ENCODE peak calls at places on chromosomes 1 and 21, in four cellular contexts. B is transverse colon, N is SK-N-SH, X is sigmoid colon. M is an unnamed sample.

GRCh38 chr1:74504125-74505065 is 8.0 kb downstream of the LRRC53 start:
- DNase-seq in B (peak; percentile 27), N (peak; percentile 59), X (no peak), M (no peak)

GRCh38 chr1:175520186-175520585 is 223.2 kb downstream of the TNR start:
- DNase-seq in B (peak; percentile 76), N (no peak), X (no peak), M (peak; percentile 6)

GRCh38 chr1:13996334-13996733 is 296.3 kb downstream of the PRDM2 start:
- DNase-seq in B (no peak), N (no peak), X (no peak), M (no peak)

GRCh38 chr1:58460469-58460868 is 86.1 kb downstream of the OMA1 start:
- DNase-seq in B (no peak), N (no peak), X (no peak), M (no peak)

GRCh38 chr1:217004776-217005436 is 281.7 kb upstream of the ESRRG start:
- DNase-seq in B (no peak), N (no peak), X (no peak), M (no peak)

GRCh38 chr21:25507522-25507921 is 99.8 kb downstream of the MRPL39 start:
- DNase-seq in B (no peak), N (no peak), X (no peak), M (no peak)

GRCh38 chr1:89588480-89588879 is 44.4 kb upstream of the LRRC8C start:
- DNase-seq in B (no peak), N (no peak), X (no peak), M (no peak)

GRCh38 chr1:45677751-45678245 is 8.5 kb downstream of the GPBP1L1 start:
- DNase-seq in B (no peak), N (no peak), X (no peak), M (no peak)

GRCh38 chr1:162878000-162878596 is 17.1 kb upstream of the CCDC190 start:
- DNase-seq in B (peak; percentile 41), N (peak; percentile 33), X (peak; percentile 71), M (peak; percentile 44)

GRCh38 chr1:26389604-26390247 is 17.2 kb upstream of the ZNF683 start:
- DNase-seq in B (no peak), N (no peak), X (no peak), M (no peak)

GRCh38 chr1:84020151-84020550 is 21.2 kb upstream of the TTLL7 start:
- DNase-seq in B (no peak), N (no peak), X (no peak), M (peak; percentile 74)

GRCh38 chr1:44235794-44236193 is 22.5 kb downstream of the DMAP1 start:
- DNase-seq in B (no peak), N (no peak), X (no peak), M (no peak)

GRCh38 chr1:217647791-217648190 is 16.6 kb downstream of the SPATA17 start:
- DNase-seq in B (no peak), N (no peak), X (no peak), M (no peak)

GRCh38 chr1:153028771-153029170 is 2.2 kb upstream of the SPRR1B start:
- DNase-seq in B (no peak), N (no peak), X (no peak), M (no peak)

GRCh38 chr21:35226302-35226701 is 177.2 kb upstream of the RUNX1 start:
- DNase-seq in B (no peak), N (no peak), X (no peak), M (no peak)

GRCh38 chr1:22870201-22870871 is 102.3 kb downstream of the LACTBL1 start:
- DNase-seq in B (no peak), N (peak; percentile 67), X (no peak), M (peak; percentile 11)

GRCh38 chr1:43831866-43832654 is 101.5 kb upstream of the ARTN start:
- DNase-seq in B (no peak), N (no peak), X (no peak), M (no peak)

GRCh38 chr1:180636138-180636537 is 4.3 kb downstream of the XPR1 start:
- DNase-seq in B (no peak), N (no peak), X (no peak), M (no peak)

GRCh38 chr1:164623805-164624204 is 64.8 kb downstream of the PBX1 start:
- DNase-seq in B (no peak), N (no peak), X (no peak), M (no peak)

GRCh38 chr1:199945591-199945990 is 81.9 kb upstream of the NR5A2 start:
- DNase-seq in B (no peak), N (no peak), X (no peak), M (no peak)

GRCh38 chr1:168469690-168470089 is 74.1 kb downstream of the XCL2 start:
- DNase-seq in B (peak; percentile 60), N (peak; percentile 54), X (peak; percentile 89), M (no peak)

GRCh38 chr1:8368956-8369639 is 51.2 kb downstream of the SLC45A1 start:
- DNase-seq in B (no peak), N (no peak), X (no peak), M (no peak)

GRCh38 chr1:214700381-214700780 is 97.4 kb downstream of the CENPF start:
- DNase-seq in B (no peak), N (no peak), X (no peak), M (no peak)

GRCh38 chr1:201650608-201650933 is 111.6 kb downstream of the NAV1 start:
- DNase-seq in B (no peak), N (no peak), X (no peak), M (no peak)

GRCh38 chr21:16194851-16195251 is 465.1 kb downstream of the USP25 start:
- DNase-seq in B (no peak), N (no peak), X (no peak), M (no peak)

GRCh38 chr1:64965239-64966157 is 851 bp downstream of the JAK1 start:
- DNase-seq in B (peak; percentile 75), N (peak; percentile 56), X (peak; percentile 90), M (peak; percentile 40)

GRCh38 chr1:108598340-108598739 is 38.4 kb downstream of the EEIG2 start:
- DNase-seq in B (no peak), N (no peak), X (no peak), M (no peak)

GRCh38 chr1:230323686-230324085 is 102.4 kb downstream of the PGBD5 start:
- DNase-seq in B (no peak), N (no peak), X (no peak), M (no peak)

GRCh38 chr1:185929759-185930158 is 195.6 kb downstream of the HMCN1 start:
- DNase-seq in B (no peak), N (no peak), X (no peak), M (no peak)

GRCh38 chr1:151825811-151826660 is 5.6 kb downstream of the RORC start:
- DNase-seq in B (peak; percentile 40), N (no peak), X (no peak), M (no peak)

GRCh38 chr1:246711548-246712003 is 12.6 kb upstream of the SCCPDH start:
- DNase-seq in B (no peak), N (no peak), X (no peak), M (no peak)

GRCh38 chr1:21307210-21307609 is 16.9 kb upstream of the ECE1 start:
- DNase-seq in B (no peak), N (no peak), X (no peak), M (no peak)

GRCh38 chr21:14825405-14826032 is 239.3 kb downstream of the NRIP1 start:
- DNase-seq in B (no peak), N (no peak), X (no peak), M (no peak)

GRCh38 chr21:45104560-45104959 is 30.2 kb downstream of the ADARB1 start:
- DNase-seq in B (peak; percentile 66), N (peak; percentile 52), X (no peak), M (peak; percentile 61)

GRCh38 chr1:55969322-55969721 is 610.0 kb downstream of the PLPP3 start:
- DNase-seq in B (no peak), N (no peak), X (no peak), M (no peak)
- TF ChIP-seq CTCF in B (no peak), N (no peak), X (no peak), M (no peak)

GRCh38 chr21:18252686-18253085 is 8.1 kb downstream of the CHODL start:
- DNase-seq in B (no peak), N (no peak), X (no peak), M (no peak)
- TF ChIP-seq POLR2AphosphoS5 in B (no peak), N (no peak), X (no peak), M (no peak)

DNA sequence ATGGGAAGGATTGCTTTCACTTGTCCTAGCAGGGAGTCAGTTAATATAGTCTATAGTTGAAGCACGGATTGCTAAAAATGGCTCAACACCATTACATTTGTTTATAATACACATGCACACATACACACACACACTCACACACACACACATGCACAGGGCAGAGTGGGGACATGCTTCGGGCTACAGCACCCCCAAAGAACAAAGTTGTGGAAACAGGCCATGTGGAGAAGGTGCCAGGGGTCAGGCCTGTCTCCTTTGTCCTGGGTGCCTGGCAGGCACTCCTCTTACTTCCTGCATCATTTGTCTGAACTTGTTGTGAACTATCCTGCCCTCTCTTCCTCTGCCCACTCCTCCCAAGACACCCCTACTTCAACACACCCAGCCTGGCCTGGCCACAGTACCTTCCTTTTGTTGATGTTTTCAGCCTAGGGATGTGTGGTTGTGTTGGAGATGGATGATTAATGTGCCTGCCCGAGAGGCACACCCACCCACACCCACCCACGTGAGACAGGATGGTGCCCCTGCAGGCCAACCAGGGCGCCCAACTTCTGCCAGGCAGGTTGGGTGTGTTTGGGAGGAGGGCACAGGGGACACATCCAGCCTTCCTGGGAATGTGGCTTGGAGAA is 17.5 kb downstream of the RASSF5 start:
- DNase-seq in B (no peak), N (no peak), X (peak; percentile 52), M (no peak)
- TF ChIP-seq CTCF in B (no peak), N (no peak), X (no peak), M (no peak)

GRCh38 chr21:22399717-22400520 is 1401.7 kb downstream of the NCAM2 start:
- DNase-seq in B (no peak), N (no peak), X (no peak), M (no peak)
- TF ChIP-seq POLR2AphosphoS5 in B (no peak), N (no peak), X (no peak), M (no peak)

GRCh38 chr1:198350456-198350855 is 190.0 kb downstream of the ATP6V1G3 start:
- DNase-seq in B (no peak), N (no peak), X (no peak), M (no peak)
- TF ChIP-seq CTCF in B (no peak), N (peak; percentile 26), X (no peak), M (no peak)

GRCh38 chr1:221644663-221645258 is 97.1 kb downstream of the DUSP10 start:
- DNase-seq in B (no peak), N (no peak), X (no peak), M (no peak)
- TF ChIP-seq POLR2AphosphoS5 in B (no peak), N (no peak), X (no peak), M (no peak)

DNA sequence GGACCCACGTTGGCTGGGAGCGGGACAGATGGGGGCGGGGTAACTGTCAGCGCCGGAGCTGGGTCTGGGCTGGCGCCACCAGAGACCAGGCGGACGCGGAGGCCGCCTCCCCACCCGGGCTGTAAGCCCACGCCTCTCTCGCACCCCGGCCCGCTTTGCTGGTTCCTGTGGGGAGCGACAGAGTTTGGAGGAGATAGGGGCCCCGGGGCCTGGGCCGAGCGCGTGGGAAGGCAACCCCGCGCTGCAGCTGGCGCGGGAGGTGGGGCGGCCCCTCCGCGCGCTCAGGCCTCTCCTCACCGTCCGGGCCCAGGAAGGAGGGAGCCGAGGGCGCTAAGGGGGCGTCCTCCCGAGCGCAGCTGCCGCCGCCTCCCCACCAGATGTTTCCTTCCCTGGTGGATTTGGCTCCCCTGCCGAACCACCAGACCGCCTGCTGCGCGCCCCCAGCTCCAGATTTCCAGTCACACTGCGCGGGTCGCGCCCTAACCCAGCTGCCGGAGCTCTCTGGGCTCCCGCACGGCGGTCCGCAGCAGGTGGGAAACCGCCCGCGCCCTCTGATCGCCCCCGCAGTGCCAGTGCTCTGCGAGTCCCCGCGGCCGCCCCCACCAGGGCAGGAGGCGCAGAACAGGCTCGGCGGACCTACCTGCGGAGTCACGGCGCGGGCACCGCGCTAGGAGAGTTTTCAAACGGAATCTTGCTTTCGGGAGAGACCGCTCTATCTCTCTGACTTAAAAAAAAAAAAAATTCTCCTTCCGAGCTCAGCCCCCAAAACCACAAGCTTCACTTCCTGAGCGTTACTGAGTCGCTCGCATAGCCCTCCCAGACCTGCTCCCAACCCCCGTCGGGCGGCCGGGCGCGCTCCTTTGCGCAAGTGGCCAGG is 1.1 kb downstream of the GFI1 start:
- DNase-seq in B (peak; percentile 82), N (peak; percentile 54), X (no peak), M (no peak)
- TF ChIP-seq CTCF in B (peak; percentile 27), N (peak; percentile 28), X (no peak), M (peak; percentile 11)

M was measured in prostate gland.